ENCODE peak calls at places on chromosomes 4 and X, in six cellular contexts. G, R, U, N, O and S are unnamed samples.

GRCh38 chr4:40055873-40056721 is 553 bp upstream of the N4BP2 start:
- DNase-seq in N (peak), R (peak), U (peak), O (peak), G (peak), S (no peak)

GRCh38 chr4:4507923-4508322 is 33.9 kb downstream of the STX18 start:
- DNase-seq in R (no peak), N (no peak), G (no peak), O (no peak), U (no peak), S (no peak)

GRCh38 chr4:184763150-184763780 is 29.4 kb upstream of the CENPU start:
- DNase-seq in G (no peak), O (no peak), U (no peak), R (no peak), N (peak), S (no peak)

GRCh38 chrX:110415440-110416167 is 57.0 kb downstream of the RTL9 start:
- DNase-seq in O (no peak), R (no peak), G (no peak), N (no peak), U (no peak), S (no peak)

GRCh38 chr4:170022211-170022610 is 4.0 kb downstream of the MFAP3L start:
- DNase-seq in G (no peak), O (no peak), R (no peak), N (no peak), U (no peak), S (no peak)

GRCh38 chrX:125998432-125998831 is 167.7 kb downstream of the DCAF12L2 start:
- DNase-seq in O (no peak), U (no peak), R (no peak), G (no peak), N (no peak), S (no peak)

GRCh38 chr4:8380511-8381415 is 59.8 kb downstream of the ACOX3 start:
- DNase-seq in R (no peak), N (no peak), U (no peak), G (no peak), O (no peak), S (no peak)

GRCh38 chr4:80071643-80072606 is 1.1 kb downstream of the ANTXR2 start:
- DNase-seq in R (peak), O (peak), U (peak), N (peak), G (peak), S (no peak)

GRCh38 chr4:337932-338758 is 531 bp downstream of the ZNF141 start:
- DNase-seq in O (peak), N (no peak), G (peak), U (no peak), R (peak), S (no peak)

GRCh38 chr4:121192500-121192899 is 28.4 kb upstream of the TNIP3 start:
- DNase-seq in U (peak), R (no peak), N (no peak), O (no peak), G (peak), S (no peak)

GRCh38 chrX:7191681-7192110 is 43.7 kb upstream of the PUDP start:
- DNase-seq in N (no peak), G (no peak), O (peak), U (peak), R (no peak), S (no peak)

GRCh38 chr4:158856852-158857251 is 88.0 kb downstream of the FNIP2 start:
- DNase-seq in R (no peak), O (no peak), G (no peak), U (no peak), N (no peak), S (no peak)

GRCh38 chr4:167903291-167903721 is 189.0 kb upstream of the ANXA10 start:
- DNase-seq in R (no peak), O (no peak), N (no peak), U (no peak), G (no peak), S (no peak)
- H3K4me3 ChIP-seq in R (no peak), O (no peak), N (no peak), U (no peak), G (no peak), S (no peak)

DNA sequence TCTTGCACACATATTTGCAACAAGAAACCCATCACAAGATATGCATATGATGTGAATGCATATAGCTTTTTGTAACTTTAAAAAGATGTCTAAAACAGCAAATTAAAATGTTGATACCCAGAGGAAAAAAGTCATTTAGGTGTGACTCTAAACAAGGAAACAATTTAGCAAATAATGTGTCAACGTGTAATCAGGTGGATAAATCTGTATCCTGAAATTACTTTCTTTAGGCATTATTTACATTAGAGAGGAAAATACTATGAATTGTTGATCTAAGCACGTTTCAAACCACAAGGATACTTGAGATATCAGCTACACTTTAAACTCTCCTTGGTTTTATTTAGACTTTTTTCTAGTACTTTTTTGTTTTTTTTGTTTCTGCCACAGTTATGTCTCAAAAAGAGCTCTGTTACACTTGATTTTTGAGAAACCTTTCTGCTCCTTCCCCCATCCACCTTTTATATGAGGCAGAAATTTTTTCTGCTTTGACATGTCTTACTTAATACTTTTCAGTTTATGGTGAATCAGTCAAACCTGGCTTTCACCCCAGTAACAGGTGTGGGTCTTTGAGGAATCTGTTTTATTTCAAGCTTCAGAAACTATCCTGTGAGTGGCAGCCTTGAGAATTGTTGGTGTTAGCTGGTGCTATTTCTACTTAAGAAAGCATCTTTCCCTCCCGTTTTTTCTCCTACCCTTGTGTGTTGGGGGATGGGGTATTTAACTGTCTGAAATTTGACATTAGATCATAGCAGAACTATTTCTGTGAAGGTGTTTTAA is 1.9 kb downstream of the NPNT start:
- DNase-seq in R (no peak), U (no peak), O (peak), G (no peak), N (no peak), S (no peak)
- H3K4me3 ChIP-seq in R (peak), U (peak), O (peak), G (no peak), N (peak), S (no peak)

DNA sequence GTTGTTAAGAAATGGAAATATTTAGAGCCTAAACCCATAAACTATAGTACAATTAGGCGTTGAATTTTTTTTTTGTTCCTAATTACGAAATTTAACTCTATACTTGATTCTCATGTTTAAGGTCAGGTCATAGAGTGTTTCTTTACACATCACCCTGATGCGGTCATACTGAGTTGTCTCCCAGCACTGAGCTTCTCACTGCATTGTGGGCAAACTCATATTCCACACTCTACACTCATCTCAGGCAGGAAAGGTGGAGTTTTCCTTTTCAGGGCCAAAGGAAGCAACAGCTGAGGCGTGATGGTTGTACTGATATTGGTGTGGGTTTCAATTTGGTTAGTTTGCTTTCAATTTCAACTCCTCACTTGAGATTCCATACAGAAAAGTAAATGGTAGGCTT is 75.4 kb downstream of the FAT4 start:
- DNase-seq in O (no peak), R (no peak), U (no peak), N (no peak), G (no peak), S (no peak)
- H3K4me3 ChIP-seq in O (no peak), R (no peak), U (no peak), N (peak), G (no peak), S (no peak)

GRCh38 chr4:26434030-26434639 is 56.1 kb downstream of the CCKAR start:
- DNase-seq in N (no peak), U (no peak), O (no peak), G (no peak), R (no peak), S (no peak)
- H3K4me3 ChIP-seq in N (no peak), U (no peak), O (no peak), G (no peak), R (no peak), S (no peak)